ENCODE peak calls at places on chromosomes 3 and 15, in four cellular contexts. N is iris pigment epithelial cell, C is GM06990, Q is transverse colon. F is an unnamed sample.

GRCh38 chr3:120506076-120506827 is 55.5 kb upstream of the FSTL1 start:
- DNase-seq in N (peak), C (no peak), Q (no peak), F (no peak)

GRCh38 chr3:36729204-36730056 is 34.9 kb downstream of the DCLK3 start:
- DNase-seq in N (peak), C (no peak), Q (no peak), F (no peak)

GRCh38 chr15:25693321-25694237 is 169.5 kb downstream of the ATP10A start:
- DNase-seq in N (no peak), C (no peak), Q (no peak), F (no peak)

GRCh38 chr3:155070932-155071387 is 9.2 kb upstream of the MME start:
- DNase-seq in N (peak), C (no peak), Q (no peak), F (no peak)

GRCh38 chr3:123285931-123286307 is 84.2 kb downstream of the SEC22A start:
- DNase-seq in N (no peak), C (no peak), Q (no peak), F (no peak)

GRCh38 chr15:99907698-99908097 is 174.5 kb upstream of the LYSMD4 start:
- DNase-seq in N (no peak), C (no peak), Q (no peak), F (no peak)

GRCh38 chr3:72375237-72376154 is 472.7 kb downstream of the SHQ1 start:
- DNase-seq in N (no peak), C (no peak), Q (no peak), F (no peak)

GRCh38 chr3:100108464-100109079 is 5.7 kb downstream of the FILIP1L start:
- DNase-seq in N (no peak), C (no peak), Q (no peak), F (no peak)

F was measured in lung.